ENCODE peak calls at places on chromosomes 13 and 19, in five cellular contexts. One of them, this sample, is unnamed.

GRCh38 chr19:46659151-46660007 is 1.6 kb downstream of the DACT3 start:
- DNase-seq in K562: peak
- DNase-seq in HepG2: no peak
- DNase-seq in IMR-90: no peak
- DNase-seq in GM12878: no peak
- DNase-seq in this sample: peak

GRCh38 chr13:107817652-107818287 is 397.6 kb downstream of the LIG4 start:
- DNase-seq in HepG2: no peak
- DNase-seq in GM12878: no peak
- DNase-seq in K562: no peak
- DNase-seq in IMR-90: no peak
- DNase-seq in this sample: no peak

GRCh38 chr13:61286148-61286745 is 129.4 kb downstream of the PCDH20 start:
- DNase-seq in GM12878: no peak
- DNase-seq in K562: peak
- DNase-seq in IMR-90: no peak
- DNase-seq in HepG2: peak
- DNase-seq in this sample: peak

GRCh38 chr19:47486900-47487299 is 2.9 kb upstream of the KPTN start:
- DNase-seq in K562: no peak
- DNase-seq in HepG2: no peak
- DNase-seq in GM12878: no peak
- DNase-seq in IMR-90: no peak
- DNase-seq in this sample: no peak

GRCh38 chr13:107447591-107447990 is 767.7 kb downstream of the LIG4 start:
- DNase-seq in K562: no peak
- DNase-seq in HepG2: no peak
- DNase-seq in IMR-90: no peak
- DNase-seq in GM12878: no peak
- DNase-seq in this sample: no peak

GRCh38 chr19:5694952-5695648 is 5.0 kb downstream of the RPL36 start:
- DNase-seq in HepG2: no peak
- DNase-seq in GM12878: no peak
- DNase-seq in K562: no peak
- DNase-seq in IMR-90: no peak
- DNase-seq in this sample: no peak

GRCh38 chr19:51689751-51690358 is 3.3 kb upstream of the SPACA6 start:
- DNase-seq in GM12878: no peak
- DNase-seq in IMR-90: no peak
- DNase-seq in HepG2: no peak
- DNase-seq in K562: peak
- DNase-seq in this sample: peak

GRCh38 chr13:21929400-21929799 is 258.5 kb downstream of the FGF9 start:
- DNase-seq in K562: no peak
- DNase-seq in IMR-90: no peak
- DNase-seq in HepG2: no peak
- DNase-seq in GM12878: no peak
- DNase-seq in this sample: no peak

GRCh38 chr13:91347212-91347995 is at the start of gene MIR17HG:
- DNase-seq in GM12878: peak
- DNase-seq in IMR-90: peak
- DNase-seq in K562: peak
- DNase-seq in HepG2: peak
- DNase-seq in this sample: peak

GRCh38 chr19:46958542-46958941 is 61.1 kb upstream of the NPAS1 start:
- DNase-seq in GM12878: no peak
- DNase-seq in HepG2: peak
- DNase-seq in K562: peak
- DNase-seq in IMR-90: peak
- DNase-seq in this sample: no peak

GRCh38 chr13:113660066-113660465 is 2.1 kb upstream of the ATP4B start:
- DNase-seq in IMR-90: no peak
- DNase-seq in K562: no peak
- DNase-seq in GM12878: no peak
- DNase-seq in HepG2: no peak
- DNase-seq in this sample: no peak

GRCh38 chr13:102400619-102401125 is 1.2 kb downstream of the FGF14 start:
- DNase-seq in HepG2: no peak
- DNase-seq in GM12878: no peak
- DNase-seq in IMR-90: no peak
- DNase-seq in K562: no peak
- DNase-seq in this sample: no peak

GRCh38 chr19:33703821-33704220 is 82.1 kb downstream of the CHST8 start:
- DNase-seq in IMR-90: no peak
- DNase-seq in K562: no peak
- DNase-seq in HepG2: no peak
- DNase-seq in GM12878: no peak
- DNase-seq in this sample: no peak

GRCh38 chr19:47531640-47532387 is 17.0 kb upstream of the NAPA start:
- DNase-seq in IMR-90: no peak
- DNase-seq in GM12878: no peak
- DNase-seq in HepG2: no peak
- DNase-seq in K562: peak
- DNase-seq in this sample: no peak

GRCh38 chr19:8332976-8333770 is 9.9 kb downstream of the KANK3 start:
- DNase-seq in IMR-90: no peak
- DNase-seq in GM12878: no peak
- DNase-seq in K562: no peak
- DNase-seq in HepG2: no peak
- DNase-seq in this sample: no peak

GRCh38 chr13:37627428-37627827 is 28.9 kb upstream of the POSTN start:
- DNase-seq in IMR-90: no peak
- DNase-seq in HepG2: no peak
- DNase-seq in GM12878: no peak
- DNase-seq in K562: no peak
- DNase-seq in this sample: no peak

GRCh38 chr19:43463381-43464088 is 1.9 kb downstream of the LYPD3 start:
- DNase-seq in HepG2: peak
- DNase-seq in K562: peak
- DNase-seq in GM12878: peak
- DNase-seq in IMR-90: peak
- DNase-seq in this sample: peak

GRCh38 chr13:58960909-58961308 is 1202.8 kb downstream of the DIAPH3 start:
- DNase-seq in HepG2: peak
- DNase-seq in K562: peak
- DNase-seq in IMR-90: peak
- DNase-seq in GM12878: no peak
- DNase-seq in this sample: peak

GRCh38 chr13:31477961-31478360 is 261.4 kb upstream of the RXFP2 start:
- DNase-seq in HepG2: no peak
- DNase-seq in GM12878: no peak
- DNase-seq in K562: no peak
- DNase-seq in IMR-90: peak
- DNase-seq in this sample: no peak

GRCh38 chr19:28960986-28961705 is 251.8 kb downstream of the UQCRFS1 start:
- DNase-seq in GM12878: no peak
- DNase-seq in HepG2: no peak
- DNase-seq in IMR-90: peak
- DNase-seq in K562: no peak
- DNase-seq in this sample: no peak

GRCh38 chr19:40365613-40366401 is 17.3 kb downstream of the PLD3 start:
- DNase-seq in HepG2: no peak
- DNase-seq in IMR-90: peak
- DNase-seq in K562: peak
- DNase-seq in GM12878: no peak
- DNase-seq in this sample: peak

GRCh38 chr13:48723168-48723567 is 69.4 kb downstream of the CYSLTR2 start:
- DNase-seq in IMR-90: no peak
- DNase-seq in HepG2: no peak
- DNase-seq in GM12878: no peak
- DNase-seq in K562: no peak
- DNase-seq in this sample: no peak

DNA sequence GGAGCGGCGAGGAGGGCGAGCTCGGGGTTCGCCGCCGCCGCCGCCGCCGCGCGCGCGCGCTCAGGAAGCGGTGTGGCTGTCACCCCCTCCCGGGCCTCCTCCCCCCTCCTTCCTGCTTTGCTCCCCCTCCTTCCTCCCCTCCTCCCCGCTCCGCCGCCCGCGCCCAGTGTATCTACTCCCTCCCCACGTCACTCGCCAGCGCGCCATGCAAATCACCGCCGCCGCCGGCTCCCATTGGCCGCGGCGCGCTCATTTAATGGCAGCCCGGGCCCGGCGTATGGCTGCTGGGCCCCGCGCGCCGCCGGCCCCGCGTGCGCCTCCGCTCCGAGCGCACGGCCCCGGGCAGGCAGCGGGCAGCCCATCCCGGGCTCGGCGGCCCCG is 335 bp upstream of the SOX1 start:
- DNase-seq in GM12878: no peak
- DNase-seq in IMR-90: no peak
- DNase-seq in K562: no peak
- DNase-seq in HepG2: no peak
- DNase-seq in this sample: no peak
- TF ChIP-seq RAD21 in GM12878: no peak
- TF ChIP-seq RAD21 in IMR-90: no peak
- TF ChIP-seq RAD21 in K562: no peak
- TF ChIP-seq RAD21 in HepG2: no peak
- TF ChIP-seq RAD21 in this sample: no peak

GRCh38 chr19:6806488-6806887 is 34.0 kb downstream of the VAV1 start:
- DNase-seq in IMR-90: no peak
- DNase-seq in HepG2: no peak
- DNase-seq in GM12878: no peak
- DNase-seq in K562: peak
- DNase-seq in this sample: peak
- TF ChIP-seq BHLHE40 in IMR-90: no peak
- TF ChIP-seq BHLHE40 in HepG2: no peak
- TF ChIP-seq BHLHE40 in GM12878: no peak
- TF ChIP-seq BHLHE40 in K562: no peak
- TF ChIP-seq BHLHE40 in this sample: no peak

DNA sequence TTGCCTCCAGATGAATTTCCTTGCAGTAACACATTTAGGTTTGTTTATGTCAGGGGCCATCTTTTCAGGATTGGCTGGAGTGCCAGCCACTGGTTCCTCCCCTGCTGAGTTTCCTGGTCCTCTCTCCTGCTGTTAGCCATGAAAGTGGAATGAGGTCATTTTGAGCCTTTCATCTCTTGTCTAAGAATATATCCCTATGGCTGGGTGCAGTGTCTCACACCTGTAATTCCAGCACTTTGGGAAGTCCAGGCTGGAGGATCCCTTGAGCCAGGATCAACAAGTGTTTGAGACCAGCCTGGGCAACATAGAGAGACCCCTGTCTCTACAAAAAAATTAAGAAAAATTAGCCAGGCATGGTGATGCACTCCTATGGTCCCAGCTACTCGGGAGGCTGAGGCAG is 20.7 kb downstream of the SMARCA4 start:
- DNase-seq in GM12878: no peak
- DNase-seq in IMR-90: peak
- DNase-seq in K562: no peak
- DNase-seq in HepG2: no peak
- DNase-seq in this sample: no peak
- TF ChIP-seq RAD21 in GM12878: no peak
- TF ChIP-seq RAD21 in IMR-90: no peak
- TF ChIP-seq RAD21 in K562: no peak
- TF ChIP-seq RAD21 in HepG2: no peak
- TF ChIP-seq RAD21 in this sample: no peak

GRCh38 chr19:10220695-10221094 is 10.4 kb downstream of the S1PR2 start:
- DNase-seq in K562: no peak
- DNase-seq in GM12878: no peak
- DNase-seq in IMR-90: no peak
- DNase-seq in HepG2: no peak
- DNase-seq in this sample: no peak

GRCh38 chr19:10224337-10224736 is 6.8 kb downstream of the S1PR2 start:
- DNase-seq in IMR-90: no peak
- DNase-seq in HepG2: no peak
- DNase-seq in GM12878: no peak
- DNase-seq in K562: no peak
- DNase-seq in this sample: no peak

GRCh38 chr19:10219678-10220077 is 11.5 kb downstream of the S1PR2 start:
- DNase-seq in IMR-90: peak
- DNase-seq in HepG2: peak
- DNase-seq in GM12878: peak
- DNase-seq in K562: peak
- DNase-seq in this sample: peak

GRCh38 chr19:10223488-10224213 is 7.5 kb downstream of the S1PR2 start:
- DNase-seq in IMR-90: no peak
- DNase-seq in K562: peak
- DNase-seq in HepG2: no peak
- DNase-seq in GM12878: no peak
- DNase-seq in this sample: no peak

GRCh38 chr19:10222201-10222890 is 8.8 kb downstream of the S1PR2 start:
- DNase-seq in IMR-90: no peak
- DNase-seq in GM12878: no peak
- DNase-seq in HepG2: no peak
- DNase-seq in K562: no peak
- DNase-seq in this sample: no peak
- TF ChIP-seq BHLHE40 in IMR-90: no peak
- TF ChIP-seq BHLHE40 in GM12878: no peak
- TF ChIP-seq BHLHE40 in HepG2: no peak
- TF ChIP-seq BHLHE40 in K562: no peak
- TF ChIP-seq BHLHE40 in this sample: no peak

DNA sequence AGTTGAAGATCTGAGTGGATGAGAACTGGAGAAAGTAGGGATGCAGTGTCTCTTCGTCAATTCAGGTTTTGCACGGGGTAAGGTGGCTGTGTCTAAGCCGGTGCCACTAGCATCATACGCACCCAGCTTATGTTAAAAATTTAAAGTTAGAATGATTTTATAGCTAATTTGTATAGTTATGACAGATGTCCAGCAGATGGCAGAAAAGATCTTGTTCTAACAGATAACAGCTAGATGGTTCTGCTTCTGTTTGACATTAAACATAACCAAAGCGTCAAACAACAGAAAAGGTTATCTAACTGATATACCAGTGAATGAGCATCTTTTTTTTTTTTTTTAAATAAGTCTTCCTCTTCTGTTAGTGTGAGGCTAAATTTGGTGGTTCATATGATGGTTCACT is 18.8 kb upstream of the EDDM13 start:
- DNase-seq in IMR-90: peak
- DNase-seq in K562: peak
- DNase-seq in HepG2: peak
- DNase-seq in GM12878: no peak
- DNase-seq in this sample: peak
- TF ChIP-seq RAD21 in IMR-90: peak
- TF ChIP-seq RAD21 in K562: peak
- TF ChIP-seq RAD21 in HepG2: no peak
- TF ChIP-seq RAD21 in GM12878: peak
- TF ChIP-seq RAD21 in this sample: peak

This sample was measured in A549.